ENCODE peak calls at places on chromosomes 6 and 20, in six cellular contexts. B is adipocyte; L is activated CD4-positive, alpha-beta T cell treated with anti-CD3 and anti-CD28 coated beads for 24 hours; N is NCI-H774; I is iris pigment epithelial cell; F is stimulated activated CD4-positive, alpha-beta T cell treated with anti-CD3 and anti-CD28 coated beads, Interleukin-1b, Interleukin-23, amount 100 ng/mL, for 1 hour. J is an unnamed sample.

GRCh38 chr6:13256614-13257013 is 71.7 kb downstream of the TBC1D7 start:
- DNase-seq in B (no peak), L (no peak), N (no peak), I (no peak), F (no peak), J (no peak)

GRCh38 chr6:17470209-17470952 is 77.0 kb downstream of the CAP2 start:
- DNase-seq in B (peak), L (no peak), N (no peak), I (no peak), F (no peak), J (no peak)

GRCh38 chr20:44053046-44053445 is 133.9 kb downstream of the JPH2 start:
- DNase-seq in B (no peak), L (no peak), N (no peak), I (no peak), F (no peak), J (no peak)

GRCh38 chr20:50624351-50625016 is 66.9 kb downstream of the RIPOR3 start:
- DNase-seq in B (no peak), L (no peak), N (peak), I (no peak), F (no peak), J (no peak)

GRCh38 chr20:51484141-51484815 is 58.2 kb downstream of the NFATC2 start:
- DNase-seq in B (no peak), L (no peak), N (no peak), I (no peak), F (no peak), J (peak)

GRCh38 chr6:49336514-49337131 is 126.4 kb downstream of the MMUT start:
- DNase-seq in B (no peak), L (no peak), N (no peak), I (peak), F (no peak), J (peak)

GRCh38 chr20:61738601-61739069 is 327.0 kb downstream of the TAF4 start:
- DNase-seq in B (no peak), L (no peak), N (no peak), I (no peak), F (no peak), J (no peak)

GRCh38 chr6:44002071-44002590 is 125.1 kb downstream of the MRPL14 start:
- DNase-seq in B (no peak), L (no peak), N (no peak), I (no peak), F (no peak), J (peak)

GRCh38 chr6:2505624-2506023 is 245.1 kb downstream of the MYLK4 start:
- DNase-seq in B (no peak), L (no peak), N (no peak), I (no peak), F (no peak), J (peak)

GRCh38 chr20:46702447-46703203 is 6.8 kb upstream of the SLC2A10 start:
- DNase-seq in B (no peak), L (no peak), N (no peak), I (no peak), F (no peak), J (no peak)

GRCh38 chr20:17966432-17967312 is 1.9 kb downstream of the SNX5 start:
- DNase-seq in B (peak), L (no peak), N (no peak), I (peak), F (no peak), J (peak)

GRCh38 chr6:3308106-3308505 is 49.4 kb downstream of the PSMG4 start:
- DNase-seq in B (no peak), L (no peak), N (no peak), I (no peak), F (no peak), J (no peak)

GRCh38 chr6:40011844-40012243 is 77.6 kb upstream of the MOCS1 start:
- DNase-seq in B (no peak), L (no peak), N (no peak), I (no peak), F (no peak), J (no peak)

GRCh38 chr20:49185071-49185757 is 2.9 kb downstream of the STAU1 start:
- DNase-seq in B (no peak), L (no peak), N (no peak), I (no peak), F (no peak), J (no peak)

GRCh38 chr6:27582928-27583725 is 110.2 kb upstream of the ZNF184 start:
- DNase-seq in B (peak), L (peak), N (peak), I (peak), F (no peak), J (peak)

GRCh38 chr20:6051505-6051904 is 2.4 kb downstream of the LRRN4 start:
- DNase-seq in B (peak), L (no peak), N (no peak), I (peak), F (no peak), J (no peak)

GRCh38 chr20:1526310-1526709 is 31.2 kb downstream of the SIRPD start:
- DNase-seq in B (no peak), L (no peak), N (no peak), I (no peak), F (no peak), J (no peak)

GRCh38 chr6:144344651-144345050 is 59.5 kb downstream of the UTRN start:
- DNase-seq in B (no peak), L (peak), N (no peak), I (no peak), F (no peak), J (no peak)

GRCh38 chr6:113858067-113858604 is 991 bp downstream of the MARCKS start:
- DNase-seq in B (peak), L (no peak), N (peak), I (peak), F (no peak), J (peak)

GRCh38 chr6:154539593-154540269 is 29.2 kb upstream of the CNKSR3 start:
- DNase-seq in B (no peak), L (no peak), N (no peak), I (no peak), F (no peak), J (no peak)

GRCh38 chr6:84249724-84250123 is 22.3 kb upstream of the CEP162 start:
- DNase-seq in B (no peak), L (no peak), N (no peak), I (no peak), F (no peak), J (no peak)

GRCh38 chr6:158867381-158868121 is 48.4 kb upstream of the EZR start:
- DNase-seq in B (no peak), L (no peak), N (no peak), I (no peak), F (no peak), J (no peak)

GRCh38 chr6:41723178-41723935 is 12.1 kb downstream of the TFEB start:
- DNase-seq in B (peak), L (no peak), N (no peak), I (peak), F (no peak), J (no peak)

GRCh38 chr6:156795825-156796224 is 18.6 kb downstream of the ARID1B start:
- DNase-seq in B (no peak), L (no peak), N (no peak), I (no peak), F (no peak), J (no peak)

GRCh38 chr6:3228791-3229565 is 1.5 kb upstream of the TUBB2B start:
- DNase-seq in B (peak), L (no peak), N (peak), I (no peak), F (no peak), J (peak)

GRCh38 chr6:12911387-12911960 is 194.9 kb downstream of the PHACTR1 start:
- DNase-seq in B (peak), L (no peak), N (peak), I (peak), F (no peak), J (peak)

GRCh38 chr6:137681445-137682009 is 185.5 kb upstream of the TNFAIP3 start:
- DNase-seq in B (no peak), L (no peak), N (no peak), I (peak), F (no peak), J (no peak)

GRCh38 chr6:121794630-121795029 is 359.2 kb downstream of the GJA1 start:
- DNase-seq in B (peak), L (no peak), N (no peak), I (peak), F (no peak), J (no peak)

GRCh38 chr20:21228511-21228910 is 74.6 kb upstream of the XRN2 start:
- DNase-seq in B (no peak), L (no peak), N (no peak), I (no peak), F (no peak), J (no peak)

GRCh38 chr20:53040678-53041674 is 68.8 kb downstream of the TSHZ2 start:
- DNase-seq in B (no peak), L (no peak), N (peak), I (no peak), F (no peak), J (no peak)

GRCh38 chr6:57127763-57128162 is 37.8 kb downstream of the ZNF451 start:
- DNase-seq in B (no peak), L (no peak), N (peak), I (no peak), F (no peak), J (no peak)

GRCh38 chr6:11050735-11051134 is 6.6 kb upstream of the ELOVL2 start:
- DNase-seq in B (peak), L (no peak), N (no peak), I (peak), F (no peak), J (no peak)

GRCh38 chr6:37668251-37668650 is 29.4 kb downstream of the MDGA1 start:
- DNase-seq in B (no peak), L (no peak), N (no peak), I (peak), F (no peak), J (no peak)

GRCh38 chr6:157946865-157947532 is 34.7 kb upstream of the SYNJ2 start:
- DNase-seq in B (peak), L (no peak), N (no peak), I (peak), F (no peak), J (peak)

J was measured in erythroblast.